ENCODE peak calls at places on chromosomes 6 and 20, in six cellular contexts. W is Ammon's horn, F is hippocampal formation, X is kidney tubule cell, G is left cardiac atrium, D is NCI-H2171. U is an unnamed sample.

GRCh38 chr20:17818187-17818586 is 118.4 kb downstream of the BANF2 start:
- DNase-seq in W (no peak), F (no peak), X (no peak), G (no peak), D (no peak), U (no peak)

GRCh38 chr20:54275359-54276108 is 67.6 kb downstream of the PFDN4 start:
- DNase-seq in W (no peak), F (no peak), X (peak; percentile 49), G (no peak), D (no peak), U (no peak)

GRCh38 chr6:78910611-78911134 is 43.3 kb downstream of the IRAK1BP1 start:
- DNase-seq in W (peak; percentile 5), F (no peak), X (peak; percentile 15), G (peak; percentile 31), D (no peak), U (no peak)

GRCh38 chr6:74519172-74519571 is 686.7 kb downstream of the COL12A1 start:
- DNase-seq in W (no peak), F (no peak), X (no peak), G (no peak), D (no peak), U (no peak)

GRCh38 chr6:159693894-159694545 is 979 bp upstream of the SOD2 start:
- DNase-seq in W (peak; percentile 33), F (no peak), X (peak; percentile 88), G (no peak), D (no peak), U (peak; percentile 21)

GRCh38 chr20:50521221-50521642 is 11.0 kb downstream of the PTPN1 start:
- DNase-seq in W (no peak), F (no peak), X (no peak), G (no peak), D (no peak), U (no peak)

GRCh38 chr20:43910564-43910963 is 4.1 kb upstream of the TOX2 start:
- DNase-seq in W (no peak), F (no peak), X (no peak), G (no peak), D (no peak), U (no peak)

GRCh38 chr20:17823382-17824144 is 123.8 kb downstream of the BANF2 start:
- DNase-seq in W (no peak), F (no peak), X (no peak), G (no peak), D (no peak), U (no peak)

GRCh38 chr20:5080384-5080877 is 39.3 kb downstream of the PCNA start:
- DNase-seq in W (peak; percentile 71), F (no peak), X (no peak), G (peak; percentile 78), D (no peak), U (peak; percentile 68)

GRCh38 chr6:156719720-156720563 is 57.2 kb upstream of the ARID1B start:
- DNase-seq in W (peak; percentile 71), F (no peak), X (peak; percentile 95), G (peak; percentile 96), D (no peak), U (peak; percentile 62)

GRCh38 chr6:16338577-16339262 is 100.3 kb downstream of the GMPR start:
- DNase-seq in W (peak; percentile 53), F (no peak), X (peak; percentile 95), G (peak; percentile 81), D (peak; percentile 57), U (no peak)

GRCh38 chr20:58838174-58838573 is 12.5 kb downstream of the GNAS-AS1 start:
- DNase-seq in W (no peak), F (no peak), X (no peak), G (no peak), D (no peak), U (no peak)

GRCh38 chr20:45745015-45745414 is 22.9 kb downstream of the SPINT4 start:
- DNase-seq in W (no peak), F (no peak), X (no peak), G (no peak), D (no peak), U (no peak)

GRCh38 chr20:63152322-63153253 is 63.3 kb downstream of the YTHDF1 start:
- DNase-seq in W (no peak), F (no peak), X (no peak), G (no peak), D (no peak), U (no peak)

GRCh38 chr6:33590531-33591198 is 10.6 kb upstream of the BAK1 start:
- DNase-seq in W (no peak), F (no peak), X (peak; percentile 80), G (no peak), D (no peak), U (no peak)

GRCh38 chr20:17504898-17505663 is 26.1 kb downstream of the BFSP1 start:
- DNase-seq in W (peak; percentile 54), F (peak; percentile 30), X (peak; percentile 68), G (peak; percentile 78), D (peak; percentile 46), U (peak; percentile 48)

GRCh38 chr6:14804001-14804401 is 441.9 kb upstream of the JARID2 start:
- DNase-seq in W (peak; percentile 40), F (peak; percentile 7), X (no peak), G (no peak), D (no peak), U (peak; percentile 42)

GRCh38 chr6:10721850-10722569 is 860 bp upstream of the TMEM14C start:
- DNase-seq in W (no peak), F (no peak), X (no peak), G (no peak), D (no peak), U (no peak)

GRCh38 chr6:146339716-146340115 is 203.9 kb upstream of the RAB32 start:
- DNase-seq in W (no peak), F (no peak), X (peak; percentile 76), G (no peak), D (no peak), U (no peak)

GRCh38 chr6:105607624-105608392 is 204.9 kb upstream of the PREP start:
- DNase-seq in W (no peak), F (no peak), X (peak; percentile 27), G (no peak), D (no peak), U (no peak)

GRCh38 chr6:24838081-24838480 is 39.4 kb upstream of the ARMH2 start:
- DNase-seq in W (no peak), F (no peak), X (no peak), G (no peak), D (no peak), U (no peak)

U was measured in globus pallidus.